ENCODE peak calls at places on chromosomes 1 and 21, in nine cellular contexts. D, T, R, M, Z, A, U, Y and P are unnamed samples.

GRCh38 chr1:111904478-111905218 is 84.8 kb downstream of the KCND3 start:
- DNase-seq in R (peak), Z (no peak), Y (peak), A (no peak), T (no peak), U (no peak), D (no peak), M (peak), P (peak)

GRCh38 chr1:1115830-1116700 is at the start of gene C1orf159:
- DNase-seq in M (peak), U (peak), Z (peak), D (peak), Y (peak), T (peak), A (peak), R (peak), P (peak)

GRCh38 chr1:202835548-202836072 is 24.9 kb downstream of the PCAT6 start:
- DNase-seq in U (no peak), Y (peak), M (no peak), A (no peak), D (no peak), T (no peak), Z (no peak), R (no peak), P (no peak)

GRCh38 chr1:8731162-8731561 is 86.3 kb downstream of the RERE start:
- DNase-seq in Y (no peak), T (no peak), Z (no peak), R (no peak), U (no peak), D (no peak), M (no peak), A (no peak), P (no peak)

GRCh38 chr1:24555591-24556413 is at the start of gene NCMAP:
- DNase-seq in U (no peak), R (no peak), Z (peak), T (no peak), A (no peak), D (peak), Y (no peak), M (no peak), P (no peak)

GRCh38 chr21:44453120-44453519 is 2.2 kb upstream of the LRRC3 start:
- DNase-seq in T (no peak), R (no peak), Z (no peak), M (no peak), D (no peak), Y (no peak), A (no peak), U (no peak), P (no peak)

GRCh38 chr1:9322845-9323244 is 30.2 kb downstream of the SPSB1 start:
- DNase-seq in U (no peak), T (no peak), D (no peak), Y (no peak), R (no peak), Z (peak), A (no peak), M (peak), P (no peak)

GRCh38 chr21:46207920-46208571 is 20.5 kb downstream of the LSS start:
- DNase-seq in M (no peak), D (no peak), T (no peak), Y (no peak), U (no peak), Z (no peak), R (no peak), A (no peak), P (no peak)

GRCh38 chr1:18962121-18962721 is 5.7 kb upstream of the IFFO2 start:
- DNase-seq in Z (no peak), T (peak), D (no peak), Y (no peak), A (no peak), M (no peak), U (no peak), R (no peak), P (peak)

GRCh38 chr1:24251501-24251900 is 64.4 kb upstream of the IFNLR1 start:
- DNase-seq in U (no peak), Z (no peak), R (no peak), Y (no peak), T (no peak), A (no peak), M (no peak), D (no peak), P (no peak)

GRCh38 chr21:24486973-24487372 is 1120.3 kb downstream of the MRPL39 start:
- DNase-seq in T (no peak), M (no peak), Z (no peak), D (no peak), A (no peak), U (no peak), Y (no peak), R (no peak), P (no peak)

GRCh38 chr21:28308516-28308915 is 684.2 kb downstream of the LTN1 start:
- DNase-seq in R (peak), A (no peak), D (no peak), Z (no peak), U (no peak), T (peak), M (no peak), Y (no peak), P (no peak)

GRCh38 chr21:30990514-30991304 is 47.6 kb downstream of the KRTAP19-8 start:
- DNase-seq in M (no peak), R (no peak), Z (no peak), U (no peak), A (no peak), T (no peak), Y (no peak), D (no peak), P (no peak)

GRCh38 chr21:45544449-45545235 is 2.4 kb upstream of the SLC19A1 start:
- DNase-seq in Z (no peak), A (no peak), M (no peak), Y (no peak), T (no peak), D (no peak), R (no peak), U (no peak), P (no peak)

GRCh38 chr1:153395136-153395685 is 4.3 kb upstream of the S100A8 start:
- DNase-seq in Z (no peak), R (peak), Y (no peak), M (peak), A (no peak), T (peak), D (peak), U (no peak), P (no peak)

GRCh38 chr1:244897476-244898254 is 33.3 kb upstream of the HNRNPU start:
- DNase-seq in T (no peak), M (no peak), U (no peak), Y (no peak), D (no peak), A (no peak), Z (no peak), R (no peak), P (peak)

GRCh38 chr1:17599301-17600300 is 60.1 kb downstream of the ARHGEF10L start:
- DNase-seq in M (no peak), T (no peak), U (no peak), R (no peak), D (no peak), A (no peak), Y (no peak), Z (no peak), P (peak)

GRCh38 chr1:201013991-201014815 is 9.3 kb downstream of the KIF21B start:
- DNase-seq in Y (no peak), T (no peak), A (no peak), M (peak), R (no peak), Z (peak), D (no peak), U (no peak), P (no peak)

GRCh38 chr1:8443558-8444194 is 125.8 kb downstream of the SLC45A1 start:
- DNase-seq in A (no peak), T (no peak), M (no peak), R (no peak), Z (no peak), U (no peak), D (no peak), Y (no peak), P (peak)

GRCh38 chr1:172940170-172940855 is 110.4 kb downstream of the TNFSF18 start:
- DNase-seq in Z (no peak), A (no peak), D (no peak), U (no peak), T (peak), Y (no peak), R (peak), M (no peak), P (no peak)

GRCh38 chr21:42395910-42396625 is at the start of gene TMPRSS3:
- DNase-seq in Y (no peak), R (peak), M (no peak), Z (no peak), T (no peak), U (no peak), A (peak), D (peak), P (no peak)

GRCh38 chr1:90973897-90974798 is 47.7 kb downstream of the ZNF644 start:
- DNase-seq in T (peak), A (no peak), M (peak), Y (no peak), R (peak), D (no peak), U (peak), Z (peak), P (no peak)

GRCh38 chr1:179923044-179923443 is 31.6 kb upstream of the CEP350 start:
- DNase-seq in Z (no peak), A (no peak), R (no peak), T (no peak), M (no peak), D (no peak), Y (no peak), U (no peak), P (no peak)

GRCh38 chr21:37547615-37547975 is 181.0 kb downstream of the DYRK1A start:
- DNase-seq in U (no peak), T (no peak), Y (no peak), A (no peak), M (no peak), Z (no peak), R (no peak), D (no peak), P (no peak)

GRCh38 chr1:222182641-222183040 is 365.3 kb downstream of the HHIPL2 start:
- DNase-seq in D (no peak), A (no peak), R (peak), Z (no peak), U (no peak), M (no peak), T (peak), Y (no peak), P (no peak)

GRCh38 chr1:109912214-109912861 is 1.7 kb downstream of the CSF1 start:
- DNase-seq in R (no peak), Z (no peak), Y (no peak), U (no peak), T (peak), D (no peak), A (no peak), M (no peak), P (peak)

GRCh38 chr1:161905269-161905884 is 118.3 kb downstream of the OLFML2B start:
- DNase-seq in R (peak), Z (peak), Y (peak), T (peak), A (no peak), M (no peak), U (peak), D (peak), P (no peak)

GRCh38 chr1:214637722-214638473 is 34.9 kb downstream of the CENPF start:
- DNase-seq in Z (peak), D (peak), A (no peak), Y (peak), M (peak), U (peak), R (peak), T (peak), P (peak)

GRCh38 chr1:185719021-185719420 is 15.2 kb upstream of the HMCN1 start:
- DNase-seq in R (peak), T (peak), Y (no peak), M (no peak), U (peak), A (no peak), Z (no peak), D (peak), P (peak)

GRCh38 chr1:90561926-90562325 is 155.2 kb downstream of the BARHL2 start:
- DNase-seq in M (no peak), U (no peak), A (no peak), Z (no peak), R (no peak), D (no peak), T (no peak), Y (peak), P (no peak)

GRCh38 chr21:21860888-21861287 is 862.7 kb downstream of the NCAM2 start:
- DNase-seq in U (peak), M (no peak), Z (no peak), R (peak), Y (no peak), A (no peak), T (peak), D (no peak), P (no peak)

GRCh38 chr1:165860065-165860464 is 32.7 kb downstream of the UCK2 start:
- DNase-seq in U (no peak), Z (no peak), R (no peak), Y (no peak), A (no peak), T (no peak), D (no peak), M (no peak), P (no peak)

GRCh38 chr1:23169727-23170335 is 1.2 kb upstream of the LUZP1 start:
- DNase-seq in M (peak), A (no peak), Z (no peak), Y (peak), T (peak), D (no peak), U (no peak), R (peak), P (peak)

GRCh38 chr1:165836664-165837482 is 9.5 kb downstream of the UCK2 start:
- DNase-seq in T (no peak), A (no peak), R (no peak), U (no peak), Y (no peak), M (no peak), D (no peak), Z (no peak), P (no peak)

GRCh38 chr1:206753141-206753540 is 17.4 kb upstream of the IL19 start:
- DNase-seq in M (no peak), U (no peak), R (peak), D (no peak), Z (no peak), Y (no peak), T (peak), A (no peak), P (no peak)

GRCh38 chr1:230596306-230596705 is 46.0 kb upstream of the COG2 start:
- DNase-seq in U (no peak), Y (no peak), M (no peak), D (no peak), R (no peak), T (no peak), A (no peak), Z (no peak), P (peak)